ENCODE peak calls at places on chromosomes 6 and 20, in eight cellular contexts. G is NCI-H1105, T is hypothalamus, D is D341Med, A is foreskin fibroblast, S is NCI-H1048, F is A549, N is H4. L is an unnamed sample.

GRCh38 chr6:105774247-105774646 is 311.9 kb upstream of the PRDM1 start:
- DNase-seq in G (no peak), T (no peak), D (no peak), A (no peak), F (no peak), N (no peak), S (no peak), L (no peak)

GRCh38 chr20:51811040-51811351 is 8.7 kb upstream of the SALL4 start:
- DNase-seq in F (no peak), D (no peak), N (no peak), T (no peak), S (no peak), A (peak; percentile 87), G (no peak), L (no peak)

GRCh38 chr6:143689852-143690251 is 12.1 kb downstream of the PHACTR2 start:
- DNase-seq in D (no peak), N (no peak), T (no peak), A (no peak), S (no peak), F (no peak), G (no peak), L (no peak)

GRCh38 chr6:18488004-18488403 is 100.9 kb downstream of the RNF144B start:
- DNase-seq in A (no peak), G (no peak), N (no peak), F (no peak), S (no peak), D (no peak), T (no peak), L (no peak)

GRCh38 chr6:136717297-136717990 is 74.8 kb downstream of the MAP3K5 start:
- DNase-seq in F (no peak), G (no peak), N (no peak), S (no peak), T (no peak), A (peak; percentile 31), D (no peak), L (no peak)

GRCh38 chr20:63135411-63135810 is 80.5 kb downstream of the YTHDF1 start:
- DNase-seq in D (no peak), A (no peak), S (no peak), G (no peak), T (no peak), N (no peak), F (no peak), L (no peak)

GRCh38 chr6:56259682-56260081 is 12.3 kb upstream of the COL21A1 start:
- DNase-seq in G (peak; percentile 73), D (no peak), A (peak; percentile 87), N (peak; percentile 39), T (no peak), S (peak; percentile 6), F (no peak), L (peak; percentile 7)

GRCh38 chr6:133854633-133855598 is 34.0 kb upstream of the TCF21 start:
- DNase-seq in F (no peak), N (no peak), A (peak; percentile 33), G (peak; percentile 55), D (peak; percentile 61), S (no peak), T (no peak), L (no peak)

GRCh38 chr6:109455502-109456282 is at the start of gene MICAL1:
- DNase-seq in T (peak; percentile 43), N (no peak), A (peak; percentile 87), G (peak; percentile 77), F (peak; percentile 40), D (peak; percentile 89), S (no peak), L (peak; percentile 63)

GRCh38 chr20:43191946-43192847 is 2.5 kb upstream of the PTPRT start:
- DNase-seq in D (peak; percentile 79), N (no peak), T (no peak), S (peak; percentile 3), G (peak; percentile 56), A (no peak), F (peak; percentile 31), L (no peak)